ENCODE peak calls at places on chromosomes 11 and 22, in six cellular contexts. O is K562, W is GM12878, N is HepG2, G is NB4, Z is endothelial cell of umbilical vein. R is an unnamed sample.

GRCh38 chr11:131195801-131196517 is 174.5 kb upstream of the NTM start:
- DNase-seq in G (no peak), Z (no peak), N (no peak), W (no peak), O (no peak), R (no peak)

GRCh38 chr22:22702159-22702873 is 57.9 kb downstream of the GGTLC2 start:
- DNase-seq in W (no peak), G (peak), O (peak), N (no peak), Z (no peak), R (no peak)

GRCh38 chr11:95148421-95148820 is 58.8 kb downstream of the ENDOD1 start:
- DNase-seq in W (no peak), G (no peak), Z (no peak), N (no peak), O (no peak), R (no peak)

GRCh38 chr22:39916496-39916895 is 15.6 kb downstream of the GRAP2 start:
- DNase-seq in O (no peak), G (no peak), W (no peak), N (no peak), Z (no peak), R (no peak)

GRCh38 chr22:46084943-46085830 is 65.1 kb upstream of the PPARA start:
- DNase-seq in W (no peak), O (peak), Z (peak), N (no peak), G (no peak), R (no peak)

GRCh38 chr11:130407978-130408377 is 20.4 kb downstream of the ADAMTS8 start:
- DNase-seq in G (no peak), O (no peak), N (no peak), Z (no peak), W (no peak), R (peak)

GRCh38 chr22:28051787-28052356 is 132.8 kb upstream of the PITPNB start:
- DNase-seq in O (peak), N (peak), Z (peak), G (peak), W (no peak), R (peak)

GRCh38 chr22:42645341-42645937 is 3.8 kb downstream of the CYB5R3 start:
- DNase-seq in G (no peak), W (no peak), O (no peak), N (no peak), Z (peak), R (no peak)

GRCh38 chr22:46828323-46829139 is 66.1 kb downstream of the TBC1D22A start:
- DNase-seq in G (no peak), N (no peak), O (no peak), Z (no peak), W (no peak), R (no peak)

GRCh38 chr22:17774206-17774927 is at the start of gene BID:
- DNase-seq in N (no peak), Z (peak), O (peak), W (no peak), G (peak), R (no peak)

GRCh38 chr22:49972163-49973017 is 11.8 kb downstream of the PIM3 start:
- DNase-seq in N (no peak), G (no peak), W (no peak), O (no peak), Z (no peak), R (no peak)

GRCh38 chr11:91303754-91304153 is 920.9 kb upstream of the FAT3 start:
- DNase-seq in G (no peak), N (no peak), O (no peak), W (no peak), Z (no peak), R (no peak)

GRCh38 chr11:86244063-86244521 is 461 bp upstream of the EED start:
- DNase-seq in N (peak), Z (no peak), W (no peak), O (peak), G (peak), R (peak)

GRCh38 chr11:69253028-69253427 is 40.9 kb upstream of the MYEOV start:
- DNase-seq in O (no peak), Z (no peak), N (no peak), W (no peak), G (no peak), R (no peak)

GRCh38 chr22:21032037-21032842 is at the start of gene SLC7A4:
- DNase-seq in N (no peak), Z (no peak), O (no peak), G (no peak), W (no peak), R (no peak)

GRCh38 chr11:2142762-2143202 is 3.6 kb upstream of the IGF2 start:
- DNase-seq in W (peak), N (no peak), O (no peak), Z (no peak), G (no peak), R (no peak)

GRCh38 chr22:39706406-39707150 is 136.0 kb downstream of the CACNA1I start:
- DNase-seq in O (peak), N (no peak), G (no peak), Z (no peak), W (no peak), R (no peak)

GRCh38 chr11:131980878-131981668 is 610.7 kb downstream of the NTM start:
- DNase-seq in G (no peak), Z (no peak), N (no peak), O (no peak), W (no peak), R (no peak)

GRCh38 chr11:134139873-134140331 is 71.0 kb downstream of the JAM3 start:
- DNase-seq in N (peak), O (peak), Z (peak), G (peak), W (peak), R (peak)

GRCh38 chr11:120524536-120525085 is 13.1 kb downstream of the GRIK4 start:
- DNase-seq in O (no peak), W (no peak), N (no peak), Z (no peak), G (no peak), R (no peak)

GRCh38 chr11:68775951-68776388 is 24.6 kb upstream of the TESMIN start:
- DNase-seq in O (no peak), Z (no peak), N (no peak), G (no peak), W (no peak), R (no peak)

GRCh38 chr11:118111019-118111743 is 24.4 kb upstream of the SMIM35 start:
- DNase-seq in W (no peak), O (peak), N (no peak), G (no peak), Z (no peak), R (peak)

GRCh38 chr22:46085831-46086576 is 64.3 kb upstream of the PPARA start:
- DNase-seq in O (peak), G (no peak), W (no peak), Z (no peak), N (no peak), R (peak)

GRCh38 chr22:39943941-39944624 is 16.1 kb upstream of the TMA7B start:
- DNase-seq in N (no peak), G (no peak), Z (no peak), W (no peak), O (no peak), R (no peak)

GRCh38 chr11:124199702-124200101 is 16.6 kb downstream of the OR10D3 start:
- DNase-seq in W (no peak), G (no peak), N (no peak), Z (no peak), O (no peak), R (no peak)

GRCh38 chr11:73453562-73453961 is 77.4 kb downstream of the RELT start:
- DNase-seq in O (no peak), G (peak), W (no peak), N (no peak), Z (no peak), R (no peak)

GRCh38 chr11:17865765-17866428 is 131.3 kb downstream of the KCNC1 start:
- DNase-seq in W (no peak), G (no peak), O (no peak), Z (no peak), N (no peak), R (no peak)

GRCh38 chr11:44957051-44957515 is 6.4 kb upstream of the TP53I11 start:
- DNase-seq in Z (no peak), W (no peak), N (no peak), G (peak), O (no peak), R (no peak)

GRCh38 chr11:44954051-44954906 is 3.6 kb upstream of the TP53I11 start:
- DNase-seq in G (no peak), N (no peak), O (no peak), W (no peak), Z (no peak), R (no peak)

GRCh38 chr11:44952500-44953260 is 2.0 kb upstream of the TP53I11 start:
- DNase-seq in G (no peak), Z (no peak), O (no peak), N (no peak), W (no peak), R (no peak)

GRCh38 chr11:44958165-44958564 is 7.5 kb upstream of the TP53I11 start:
- DNase-seq in N (no peak), Z (no peak), W (no peak), G (no peak), O (no peak), R (no peak)

DNA sequence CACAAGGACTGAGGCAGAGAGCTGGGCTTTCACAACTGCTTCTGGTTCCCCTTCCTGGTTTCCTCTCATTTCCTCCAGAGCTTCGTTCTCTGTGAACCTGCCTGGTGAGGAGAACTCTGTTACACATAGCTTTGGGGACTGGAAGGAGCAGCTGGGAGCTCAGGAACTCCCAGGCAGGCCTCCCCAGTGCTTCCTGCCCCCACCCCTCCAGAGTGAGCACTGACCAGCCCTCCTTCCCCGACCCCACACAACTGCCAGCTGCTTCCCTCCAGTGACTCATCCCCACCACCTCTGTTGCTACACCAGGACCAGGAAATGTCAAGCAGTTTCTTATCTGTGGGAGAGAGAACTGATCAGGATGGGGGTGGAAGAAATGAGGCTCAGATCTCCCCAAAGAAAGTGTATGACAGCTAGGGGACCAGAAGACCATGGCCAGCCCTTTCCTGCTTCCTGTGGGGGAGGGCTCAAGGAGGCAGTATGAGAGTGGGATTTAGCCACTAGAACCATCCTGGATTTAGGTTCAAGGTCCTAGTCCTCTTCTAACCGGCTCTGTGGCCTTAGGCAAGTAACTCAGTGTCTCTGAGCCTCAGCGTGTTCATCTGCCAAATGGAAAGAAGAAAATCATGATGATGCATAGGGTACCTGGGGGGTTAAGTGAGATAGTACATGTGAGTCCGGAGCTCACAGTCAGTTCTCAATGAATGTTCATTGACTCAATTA is 4.5 kb upstream of the TP53I11 start:
- DNase-seq in N (no peak), G (peak), Z (peak), W (no peak), O (peak), R (peak)
- TF ChIP-seq MYC in N (no peak), G (no peak), Z (peak), W (no peak), O (no peak), R (no peak)

GRCh38 chr11:20278727-20279126 is 84.8 kb upstream of the HTATIP2 start:
- DNase-seq in G (no peak), Z (no peak), W (no peak), O (no peak), N (no peak), R (no peak)
- TF ChIP-seq MYC in G (no peak), Z (no peak), W (no peak), O (no peak), N (no peak), R (no peak)

GRCh38 chr11:36373040-36374010 is 77.2 kb downstream of the PRR5L start:
- DNase-seq in Z (no peak), G (peak), O (no peak), N (no peak), W (no peak), R (no peak)
- TF ChIP-seq MYC in Z (no peak), G (no peak), O (no peak), N (no peak), W (no peak), R (no peak)

GRCh38 chr22:44584256-44584902 is 86.3 kb upstream of the RTL6 start:
- DNase-seq in O (no peak), W (no peak), Z (no peak), N (no peak), G (no peak), R (no peak)
- TF ChIP-seq MYC in O (no peak), W (no peak), Z (no peak), N (no peak), G (no peak), R (no peak)

DNA sequence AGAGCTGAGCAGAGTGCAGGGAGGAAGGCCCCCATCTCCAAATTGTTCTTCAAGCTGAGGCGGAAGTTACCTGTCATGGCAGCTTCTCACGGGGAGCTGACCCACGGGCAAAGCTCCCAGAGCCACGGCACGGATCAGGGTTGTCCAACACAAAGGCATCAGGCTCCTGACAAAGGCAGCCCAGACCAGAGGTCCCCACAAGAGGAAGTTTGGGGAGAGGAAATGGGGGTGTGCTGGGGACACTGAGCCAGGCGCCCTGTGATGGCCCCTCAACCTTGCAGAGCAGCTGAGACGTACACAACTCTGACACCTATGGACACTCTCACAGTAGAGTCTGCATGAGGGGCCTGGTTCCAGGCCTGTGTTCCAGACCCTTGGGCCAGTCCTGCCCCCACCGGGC is 95.6 kb downstream of the CTTN start:
- DNase-seq in G (no peak), N (no peak), O (no peak), W (no peak), Z (no peak), R (no peak)
- TF ChIP-seq MYC in G (no peak), N (no peak), O (no peak), W (no peak), Z (no peak), R (no peak)

DNA sequence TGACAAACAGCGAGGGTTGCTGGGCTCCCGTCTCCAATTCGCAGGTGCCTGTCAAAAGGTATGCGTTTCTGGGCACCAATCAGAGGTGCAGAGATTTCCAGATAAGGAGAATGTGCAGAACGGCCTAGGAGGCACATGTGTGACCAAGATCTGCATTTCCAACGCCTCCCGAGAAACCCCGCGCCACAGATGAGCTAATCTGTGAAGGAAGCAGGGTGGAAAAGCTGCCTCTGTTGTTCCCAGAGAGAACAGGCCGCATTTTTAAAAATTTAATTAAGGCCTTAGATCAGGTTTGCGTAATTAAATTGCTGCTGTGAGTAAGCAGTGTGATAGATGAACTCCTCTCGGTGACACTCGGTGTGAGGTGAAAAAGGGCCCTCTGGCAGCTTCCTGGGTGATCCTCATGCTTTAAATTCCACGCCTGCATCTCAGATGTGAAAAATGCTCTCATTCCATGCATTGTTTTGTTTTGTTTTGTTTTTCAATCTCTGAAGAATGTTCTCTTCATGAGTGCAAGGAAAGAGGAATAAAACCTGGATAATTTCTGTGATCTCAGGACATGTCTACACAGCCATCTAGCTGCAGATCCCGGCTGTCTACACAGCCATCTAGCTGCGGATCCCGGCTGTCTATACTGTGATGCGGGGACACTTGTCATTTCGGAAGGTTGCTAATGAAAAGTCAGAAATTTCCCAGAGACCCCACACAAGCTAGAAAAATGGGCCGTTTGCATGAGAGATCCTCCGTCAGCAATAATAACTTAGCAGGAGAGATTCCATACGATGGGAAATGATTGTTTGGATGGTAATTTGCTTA is 1398.9 kb downstream of the BRD1 start:
- DNase-seq in W (no peak), O (no peak), G (no peak), Z (no peak), N (no peak), R (no peak)
- TF ChIP-seq MYC in W (no peak), O (no peak), G (no peak), Z (no peak), N (no peak), R (no peak)

GRCh38 chr22:25396615-25397200 is 167.8 kb upstream of the GRK3 start:
- DNase-seq in O (no peak), G (no peak), W (no peak), N (peak), Z (no peak), R (no peak)

GRCh38 chr22:25402501-25403283 is 161.8 kb upstream of the GRK3 start:
- DNase-seq in W (no peak), G (no peak), O (peak), Z (no peak), N (peak), R (no peak)

GRCh38 chr22:25402160-25402500 is 162.3 kb upstream of the GRK3 start:
- DNase-seq in W (no peak), O (no peak), N (no peak), Z (no peak), G (no peak), R (no peak)

GRCh38 chr22:25397616-25398015 is 166.9 kb upstream of the GRK3 start:
- DNase-seq in W (no peak), N (no peak), O (no peak), G (no peak), Z (no peak), R (no peak)

DNA sequence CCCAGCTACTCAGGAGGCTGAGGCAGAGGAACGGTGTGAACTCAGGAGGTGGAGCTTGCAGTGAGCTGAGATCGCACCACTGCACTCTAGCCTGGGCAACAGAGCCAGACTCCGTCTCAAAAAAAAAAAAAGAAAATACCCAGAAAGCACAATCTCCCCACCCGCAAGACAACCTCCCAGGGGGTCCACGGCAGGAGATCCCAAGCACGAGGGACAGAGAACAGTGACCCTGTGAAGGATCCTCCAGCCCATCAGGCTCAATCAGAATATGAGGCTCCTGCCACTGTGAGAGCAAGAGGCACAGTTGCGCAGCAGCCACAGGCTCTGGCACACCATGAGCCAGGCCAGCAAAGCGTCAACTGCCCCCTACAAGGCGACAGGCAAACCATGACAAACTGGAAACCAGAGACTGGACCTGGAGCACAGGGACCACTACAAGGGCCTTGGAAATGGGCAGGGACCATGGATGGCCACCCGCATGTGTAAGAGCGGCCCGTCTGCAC is 164.8 kb upstream of the GRK3 start:
- DNase-seq in Z (no peak), N (no peak), O (no peak), W (no peak), G (peak), R (no peak)
- TF ChIP-seq MYC in Z (no peak), N (no peak), O (no peak), W (no peak), G (no peak), R (no peak)